ENCODE peak calls at places on chromosomes 13 and 19, in five cellular contexts. Z, C, L, I and H are unnamed samples.

GRCh38 chr13:90868321-90868920 is 479.1 kb upstream of the MIR17HG start:
- DNase-seq in I (no peak), L (peak; percentile 8), Z (no peak), C (no peak), H (no peak)

GRCh38 chr19:15404780-15405211 is 14.0 kb downstream of the AKAP8L start:
- DNase-seq in I (peak; percentile 19), C (no peak), L (no peak), Z (no peak), H (peak; percentile 11)

GRCh38 chr13:49858183-49858856 is 65.8 kb upstream of the KPNA3 start:
- DNase-seq in I (no peak), C (no peak), L (no peak), Z (no peak), H (no peak)

GRCh38 chr19:1882089-1882785 is 3.1 kb downstream of the ABHD17A start:
- DNase-seq in L (no peak), Z (no peak), I (no peak), C (peak; percentile 88), H (peak; percentile 82)

GRCh38 chr19:41688098-41688497 is at the start of gene CEACAM7:
- DNase-seq in Z (no peak), L (no peak), C (no peak), I (no peak), H (no peak)

GRCh38 chr19:1121395-1121794 is 17.6 kb downstream of the GPX4 start:
- DNase-seq in C (no peak), I (no peak), L (no peak), Z (no peak), H (no peak)

GRCh38 chr13:49545661-49546060 is 39.7 kb downstream of the RCBTB1 start:
- DNase-seq in I (no peak), L (no peak), C (no peak), Z (no peak), H (no peak)

GRCh38 chr13:110812111-110812868 is 98.8 kb downstream of the ING1 start:
- DNase-seq in C (no peak), L (no peak), Z (no peak), I (no peak), H (no peak)

GRCh38 chr13:60061737-60062136 is 102.0 kb downstream of the DIAPH3 start:
- DNase-seq in I (no peak), L (no peak), Z (no peak), C (no peak), H (no peak)

GRCh38 chr19:46040952-46041500 is at the start of gene IGFL4:
- DNase-seq in C (no peak), L (no peak), Z (no peak), I (no peak), H (no peak)

GRCh38 chr13:46369506-46370268 is 17.4 kb downstream of the RUBCNL start:
- DNase-seq in Z (no peak), I (no peak), L (no peak), C (no peak), H (no peak)

GRCh38 chr19:4596033-4596904 is 36.8 kb upstream of the SEMA6B start:
- DNase-seq in I (no peak), L (no peak), Z (no peak), C (no peak), H (no peak)

GRCh38 chr13:41295973-41296372 is 15.1 kb upstream of the NAA16 start:
- DNase-seq in Z (no peak), L (no peak), I (no peak), C (no peak), H (no peak)

GRCh38 chr19:23098988-23099387 is 17.8 kb upstream of the ZNF730 start:
- DNase-seq in Z (no peak), I (no peak), L (no peak), C (no peak), H (no peak)

GRCh38 chr19:47097396-47098217 is 16.0 kb downstream of the ZC3H4 start:
- DNase-seq in I (peak; percentile 62), Z (no peak), C (no peak), L (peak; percentile 78), H (no peak)

GRCh38 chr19:1068111-1069001 is 1.4 kb downstream of the ARHGAP45 start:
- DNase-seq in Z (no peak), L (peak; percentile 51), I (no peak), C (peak; percentile 74), H (peak; percentile 87)

GRCh38 chr13:80040219-80040976 is 300.5 kb downstream of the SPRY2 start:
- DNase-seq in I (no peak), L (no peak), C (no peak), Z (no peak), H (no peak)

GRCh38 chr13:68584776-68585175 is 1354.6 kb upstream of the PCDH9 start:
- DNase-seq in Z (no peak), C (no peak), I (no peak), L (no peak), H (no peak)

GRCh38 chr13:21973437-21974125 is 302.7 kb downstream of the FGF9 start:
- DNase-seq in C (no peak), Z (no peak), L (no peak), I (no peak), H (no peak)

GRCh38 chr13:30722361-30722760 is 13.0 kb upstream of the ALOX5AP start:
- DNase-seq in C (no peak), L (no peak), Z (no peak), I (no peak), H (no peak)

GRCh38 chr13:77489566-77490337 is 45.8 kb upstream of the SCEL start:
- DNase-seq in Z (no peak), L (no peak), I (no peak), C (no peak), H (no peak)

GRCh38 chr19:33266971-33267484 is 35.3 kb downstream of the CEBPA start:
- DNase-seq in L (no peak), Z (no peak), C (no peak), I (no peak), H (no peak)

GRCh38 chr19:40080289-40080688 is 10.5 kb downstream of the ZNF780A start:
- DNase-seq in C (no peak), I (no peak), Z (no peak), L (no peak), H (no peak)

GRCh38 chr19:52724701-52725514 is 9.9 kb downstream of the ZNF611 start:
- DNase-seq in I (no peak), C (no peak), L (no peak), Z (no peak), H (no peak)

GRCh38 chr13:52459668-52460067 is 4.4 kb downstream of the CKAP2 start:
- DNase-seq in C (no peak), Z (no peak), L (no peak), I (no peak), H (no peak)

GRCh38 chr19:33621811-33622504 is at the start of gene CHST8:
- DNase-seq in L (peak; percentile 43), I (no peak), C (no peak), Z (no peak), H (no peak)

GRCh38 chr19:10416380-10417257 is 3.7 kb upstream of the PDE4A start:
- DNase-seq in C (peak; percentile 98), Z (peak; percentile 81), L (peak; percentile 86), I (peak; percentile 87), H (peak; percentile 80)

GRCh38 chr19:35123573-35123972 is 8.0 kb downstream of the FXYD3 start:
- DNase-seq in C (no peak), L (peak; percentile 79), I (peak; percentile 65), Z (no peak), H (no peak)